ENCODE peak calls at places on chromosomes 12 and 14, in nine cellular contexts. D is pons; E is fibroblast of lung; U is fibroblast of mammary gland; R is hepatic stellate cell; N is activated CD4-positive, alpha-beta T cell treated with anti-CD3 and anti-CD28 coated beads, Interleukin-2, amount 50 U/mL, for 1 hour; J is posterior cingulate gyrus; Z is cardiac fibroblast; I is GM12865. X is an unnamed sample.

GRCh38 chr14:105316968-105317498 is 2.5 kb downstream of the PACS2 start:
- DNase-seq in U (no peak), I (no peak), E (no peak), Z (no peak), R (no peak), D (no peak), N (no peak), J (no peak), X (no peak)

GRCh38 chr12:120468846-120469449 is 600 bp downstream of the SRSF9 start:
- DNase-seq in E (peak), J (peak), N (peak), D (no peak), I (no peak), Z (peak), R (peak), U (no peak), X (peak)

GRCh38 chr12:86713121-86713520 is 456.9 kb upstream of the MGAT4C start:
- DNase-seq in I (no peak), E (no peak), D (no peak), R (no peak), Z (peak), N (no peak), U (peak), J (no peak), X (no peak)

GRCh38 chr14:64636980-64637429 is 67.2 kb upstream of the PLEKHG3 start:
- DNase-seq in E (no peak), U (no peak), N (no peak), R (no peak), Z (no peak), D (no peak), J (no peak), I (no peak), X (no peak)

GRCh38 chr14:54881761-54882401 is 20.7 kb downstream of the GCH1 start:
- DNase-seq in J (no peak), Z (peak), U (peak), I (peak), R (no peak), E (no peak), D (peak), N (no peak), X (peak)

GRCh38 chr12:51377099-51377984 is 13.9 kb downstream of the GALNT6 start:
- DNase-seq in Z (no peak), I (no peak), U (peak), D (no peak), E (no peak), N (no peak), R (no peak), J (peak), X (no peak)

GRCh38 chr12:93740721-93741120 is 63.5 kb downstream of the CRADD start:
- DNase-seq in Z (peak), D (no peak), E (no peak), N (no peak), R (no peak), U (peak), J (no peak), I (no peak), X (no peak)

GRCh38 chr12:12202747-12203146 is 64.1 kb downstream of the LRP6 start:
- DNase-seq in R (no peak), I (no peak), Z (no peak), E (no peak), N (no peak), U (no peak), J (no peak), D (no peak), X (no peak)

GRCh38 chr14:37591941-37592287 is 3.1 kb downstream of the FOXA1 start:
- DNase-seq in D (no peak), N (no peak), I (no peak), J (no peak), U (no peak), Z (no peak), R (no peak), E (no peak), X (no peak)